ENCODE peak calls at places on chromosomes 6 and 20, in eight cellular contexts. One of them, this sample, is unnamed.

GRCh38 chr6:127564761-127565160 is 12.2 kb upstream of the C6orf58 start:
- DNase-seq in hepatocyte: no peak
- DNase-seq in H9: no peak
- DNase-seq in fibroblast of lung: no peak
- DNase-seq in cardiac muscle cell: no peak
- DNase-seq in OCI-LY7: no peak
- DNase-seq in mesenchymal stem cell: no peak
- DNase-seq in endodermal cell: no peak
- DNase-seq in this sample: no peak

GRCh38 chr6:3336066-3336786 is 77.5 kb downstream of the PSMG4 start:
- DNase-seq in hepatocyte: no peak
- DNase-seq in H9: no peak
- DNase-seq in fibroblast of lung: no peak
- DNase-seq in cardiac muscle cell: no peak
- DNase-seq in OCI-LY7: no peak
- DNase-seq in mesenchymal stem cell: no peak
- DNase-seq in endodermal cell: peak; percentile 68
- DNase-seq in this sample: no peak

GRCh38 chr20:33681728-33682353 is 4.3 kb downstream of the E2F1 start:
- DNase-seq in hepatocyte: no peak
- DNase-seq in H9: no peak
- DNase-seq in fibroblast of lung: no peak
- DNase-seq in cardiac muscle cell: no peak
- DNase-seq in OCI-LY7: peak; percentile 40
- DNase-seq in mesenchymal stem cell: no peak
- DNase-seq in endodermal cell: peak; percentile 43
- DNase-seq in this sample: no peak

GRCh38 chr20:39049684-39050554 is 87.8 kb downstream of the DHX35 start:
- DNase-seq in hepatocyte: peak; percentile 86
- DNase-seq in H9: peak; percentile 91
- DNase-seq in fibroblast of lung: peak; percentile 62
- DNase-seq in cardiac muscle cell: peak; percentile 84
- DNase-seq in OCI-LY7: peak; percentile 82
- DNase-seq in mesenchymal stem cell: peak; percentile 71
- DNase-seq in endodermal cell: peak; percentile 96
- DNase-seq in this sample: peak; percentile 97

GRCh38 chr6:84220809-84221409 is 6.5 kb downstream of the CEP162 start:
- DNase-seq in hepatocyte: peak; percentile 27
- DNase-seq in H9: no peak
- DNase-seq in fibroblast of lung: peak; percentile 61
- DNase-seq in cardiac muscle cell: peak; percentile 23
- DNase-seq in OCI-LY7: peak; percentile 38
- DNase-seq in mesenchymal stem cell: peak; percentile 30
- DNase-seq in endodermal cell: no peak
- DNase-seq in this sample: no peak

GRCh38 chr6:68069921-68070709 is 565.0 kb upstream of the ADGRB3 start:
- DNase-seq in hepatocyte: no peak
- DNase-seq in H9: peak; percentile 36
- DNase-seq in fibroblast of lung: peak; percentile 1
- DNase-seq in cardiac muscle cell: no peak
- DNase-seq in OCI-LY7: no peak
- DNase-seq in mesenchymal stem cell: no peak
- DNase-seq in endodermal cell: peak; percentile 74
- DNase-seq in this sample: no peak

GRCh38 chr20:58408603-58409246 is 19.7 kb downstream of the VAPB start:
- DNase-seq in hepatocyte: no peak
- DNase-seq in H9: no peak
- DNase-seq in fibroblast of lung: no peak
- DNase-seq in cardiac muscle cell: no peak
- DNase-seq in OCI-LY7: peak; percentile 57
- DNase-seq in mesenchymal stem cell: peak; percentile 20
- DNase-seq in endodermal cell: no peak
- DNase-seq in this sample: no peak

GRCh38 chr20:8722277-8722928 is 346.5 kb upstream of the PLCB4 start:
- DNase-seq in hepatocyte: peak; percentile 71
- DNase-seq in H9: no peak
- DNase-seq in fibroblast of lung: peak; percentile 81
- DNase-seq in cardiac muscle cell: peak; percentile 71
- DNase-seq in OCI-LY7: peak; percentile 76
- DNase-seq in mesenchymal stem cell: peak; percentile 77
- DNase-seq in endodermal cell: peak; percentile 67
- DNase-seq in this sample: peak; percentile 70

GRCh38 chr6:53931086-53931485 is 136.3 kb downstream of the LRRC1 start:
- DNase-seq in hepatocyte: no peak
- DNase-seq in H9: no peak
- DNase-seq in fibroblast of lung: no peak
- DNase-seq in cardiac muscle cell: no peak
- DNase-seq in OCI-LY7: no peak
- DNase-seq in mesenchymal stem cell: no peak
- DNase-seq in endodermal cell: no peak
- DNase-seq in this sample: no peak

GRCh38 chr20:17473662-17474061 is 57.5 kb downstream of the BFSP1 start:
- DNase-seq in hepatocyte: no peak
- DNase-seq in H9: no peak
- DNase-seq in fibroblast of lung: no peak
- DNase-seq in cardiac muscle cell: no peak
- DNase-seq in OCI-LY7: no peak
- DNase-seq in mesenchymal stem cell: no peak
- DNase-seq in endodermal cell: no peak
- DNase-seq in this sample: no peak

GRCh38 chr6:10451828-10452509 is 37.1 kb upstream of the TFAP2A start:
- DNase-seq in hepatocyte: peak; percentile 51
- DNase-seq in H9: no peak
- DNase-seq in fibroblast of lung: peak; percentile 38
- DNase-seq in cardiac muscle cell: no peak
- DNase-seq in OCI-LY7: no peak
- DNase-seq in mesenchymal stem cell: peak; percentile 14
- DNase-seq in endodermal cell: peak; percentile 60
- DNase-seq in this sample: no peak

GRCh38 chr6:83221302-83221701 is 28.1 kb downstream of the RWDD2A start:
- DNase-seq in hepatocyte: no peak
- DNase-seq in H9: no peak
- DNase-seq in fibroblast of lung: no peak
- DNase-seq in cardiac muscle cell: no peak
- DNase-seq in OCI-LY7: no peak
- DNase-seq in mesenchymal stem cell: peak; percentile 5
- DNase-seq in endodermal cell: no peak
- DNase-seq in this sample: no peak

GRCh38 chr6:166275714-166276166 is 32.5 kb downstream of the PRR18 start:
- DNase-seq in hepatocyte: peak; percentile 76
- DNase-seq in H9: peak; percentile 77
- DNase-seq in fibroblast of lung: peak; percentile 45
- DNase-seq in cardiac muscle cell: peak; percentile 72
- DNase-seq in OCI-LY7: peak; percentile 75
- DNase-seq in mesenchymal stem cell: peak; percentile 51
- DNase-seq in endodermal cell: peak; percentile 94
- DNase-seq in this sample: no peak

DNA sequence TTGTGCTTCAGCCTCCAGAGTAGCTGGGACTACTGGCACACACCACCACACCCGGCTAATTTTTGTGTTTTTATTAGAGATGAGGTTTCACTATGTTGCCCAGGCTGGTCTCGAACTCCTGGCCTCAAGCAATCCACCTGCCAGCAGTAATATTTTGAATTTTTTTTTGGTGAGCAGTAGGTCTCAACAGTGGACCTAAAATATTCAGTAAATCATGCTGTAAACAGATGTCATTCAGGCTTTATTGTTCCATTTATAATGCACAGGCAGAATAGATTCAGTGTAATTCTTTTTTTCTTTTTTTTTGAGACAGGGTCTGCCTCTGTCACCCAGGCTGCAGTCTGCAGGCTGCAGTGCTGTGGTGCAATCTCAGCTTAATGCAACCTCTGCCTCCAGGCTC is 69.7 kb downstream of the NCOA3 start:
- DNase-seq in hepatocyte: no peak
- DNase-seq in H9: no peak
- DNase-seq in fibroblast of lung: no peak
- DNase-seq in cardiac muscle cell: no peak
- DNase-seq in OCI-LY7: no peak
- DNase-seq in mesenchymal stem cell: no peak
- DNase-seq in endodermal cell: no peak
- DNase-seq in this sample: no peak
- H3K4me1 ChIP-seq in hepatocyte: peaks cover 25% of the 10 kb centered on the region
- H3K4me1 ChIP-seq in H9: peaks cover 3% of the 10 kb centered on the region
- H3K4me1 ChIP-seq in fibroblast of lung: peaks cover 10% of the 10 kb centered on the region
- H3K4me1 ChIP-seq in cardiac muscle cell: peaks cover 30% of the 10 kb centered on the region
- H3K4me1 ChIP-seq in OCI-LY7: peaks cover 61% of the 10 kb centered on the region
- H3K4me1 ChIP-seq in mesenchymal stem cell: peaks cover 4% of the 10 kb centered on the region
- H3K4me1 ChIP-seq in endodermal cell: peaks cover 7% of the 10 kb centered on the region
- H3K4me1 ChIP-seq in this sample: peaks cover 34% of the 10 kb centered on the region

DNA sequence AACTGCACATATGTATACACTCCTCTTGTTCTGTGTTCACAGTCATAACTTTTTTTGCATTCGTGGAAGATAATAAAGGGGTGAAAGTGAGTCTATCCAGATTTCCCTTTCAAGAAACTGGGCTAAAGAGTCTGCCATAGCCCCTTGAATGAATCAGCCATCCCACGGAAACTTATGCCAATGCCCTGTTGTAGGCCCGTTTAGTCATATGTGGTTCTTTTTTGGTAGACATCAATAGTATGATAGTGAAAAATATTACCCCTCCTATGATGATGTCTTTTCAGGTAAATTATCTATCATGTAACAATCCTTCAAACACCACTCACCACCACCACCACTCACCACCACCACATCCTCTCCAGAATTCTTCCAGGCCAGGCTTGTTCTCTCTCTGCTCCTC is 99.9 kb upstream of the MYLIP start:
- DNase-seq in hepatocyte: no peak
- DNase-seq in H9: no peak
- DNase-seq in fibroblast of lung: no peak
- DNase-seq in cardiac muscle cell: no peak
- DNase-seq in OCI-LY7: no peak
- DNase-seq in mesenchymal stem cell: no peak
- DNase-seq in endodermal cell: no peak
- DNase-seq in this sample: no peak
- H3K4me1 ChIP-seq in hepatocyte: peaks cover 14% of the 10 kb centered on the region
- H3K4me1 ChIP-seq in H9: no peaks in the 10 kb centered on the region
- H3K4me1 ChIP-seq in fibroblast of lung: no peaks in the 10 kb centered on the region
- H3K4me1 ChIP-seq in cardiac muscle cell: peaks cover 8% of the 10 kb centered on the region
- H3K4me1 ChIP-seq in OCI-LY7: no peaks in the 10 kb centered on the region
- H3K4me1 ChIP-seq in mesenchymal stem cell: no peaks in the 10 kb centered on the region
- H3K4me1 ChIP-seq in endodermal cell: no peaks in the 10 kb centered on the region
- H3K4me1 ChIP-seq in this sample: no peaks in the 10 kb centered on the region

GRCh38 chr6:117491916-117492315 is 9.4 kb downstream of the DCBLD1 start:
- DNase-seq in hepatocyte: no peak
- DNase-seq in H9: no peak
- DNase-seq in fibroblast of lung: peak; percentile 36
- DNase-seq in cardiac muscle cell: no peak
- DNase-seq in OCI-LY7: no peak
- DNase-seq in mesenchymal stem cell: peak; percentile 58
- DNase-seq in endodermal cell: no peak
- DNase-seq in this sample: no peak

GRCh38 chr6:117485433-117485832 is 3.0 kb downstream of the DCBLD1 start:
- DNase-seq in hepatocyte: no peak
- DNase-seq in H9: no peak
- DNase-seq in fibroblast of lung: no peak
- DNase-seq in cardiac muscle cell: no peak
- DNase-seq in OCI-LY7: no peak
- DNase-seq in mesenchymal stem cell: no peak
- DNase-seq in endodermal cell: no peak
- DNase-seq in this sample: no peak

GRCh38 chr6:117493470-117493869 is 11.0 kb downstream of the DCBLD1 start:
- DNase-seq in hepatocyte: no peak
- DNase-seq in H9: no peak
- DNase-seq in fibroblast of lung: no peak
- DNase-seq in cardiac muscle cell: no peak
- DNase-seq in OCI-LY7: no peak
- DNase-seq in mesenchymal stem cell: no peak
- DNase-seq in endodermal cell: no peak
- DNase-seq in this sample: no peak

GRCh38 chr6:117487831-117488230 is 5.4 kb downstream of the DCBLD1 start:
- DNase-seq in hepatocyte: no peak
- DNase-seq in H9: no peak
- DNase-seq in fibroblast of lung: peak; percentile 97
- DNase-seq in cardiac muscle cell: no peak
- DNase-seq in OCI-LY7: no peak
- DNase-seq in mesenchymal stem cell: peak; percentile 94
- DNase-seq in endodermal cell: no peak
- DNase-seq in this sample: no peak

DNA sequence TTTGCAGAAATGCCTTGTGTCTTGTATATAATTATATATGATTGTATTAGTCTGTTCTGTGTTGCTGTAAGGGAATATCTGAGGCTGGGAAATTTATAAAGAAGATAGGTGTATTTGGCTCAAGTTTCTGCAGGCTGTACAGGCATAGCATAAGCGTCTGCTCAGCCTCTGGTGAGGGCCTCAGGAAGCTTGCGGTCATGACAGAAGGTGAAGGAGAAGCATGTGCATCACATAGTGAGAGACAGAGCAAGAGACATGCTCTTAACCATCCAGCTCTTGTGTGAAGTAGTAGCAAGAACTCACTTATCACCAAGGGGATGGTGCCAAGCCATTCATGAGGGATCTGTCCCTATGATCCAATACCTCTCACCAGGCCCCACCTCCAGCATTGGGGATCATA is 6.5 kb downstream of the DCBLD1 start:
- DNase-seq in hepatocyte: no peak
- DNase-seq in H9: no peak
- DNase-seq in fibroblast of lung: no peak
- DNase-seq in cardiac muscle cell: no peak
- DNase-seq in OCI-LY7: no peak
- DNase-seq in mesenchymal stem cell: no peak
- DNase-seq in endodermal cell: no peak
- DNase-seq in this sample: no peak
- H3K4me1 ChIP-seq in hepatocyte: peaks cover 6% of the 10 kb centered on the region
- H3K4me1 ChIP-seq in H9: no peaks in the 10 kb centered on the region
- H3K4me1 ChIP-seq in fibroblast of lung: peaks cover 3% of the 10 kb centered on the region
- H3K4me1 ChIP-seq in cardiac muscle cell: peaks cover 2% of the 10 kb centered on the region
- H3K4me1 ChIP-seq in OCI-LY7: no peaks in the 10 kb centered on the region
- H3K4me1 ChIP-seq in mesenchymal stem cell: peaks cover 6% of the 10 kb centered on the region
- H3K4me1 ChIP-seq in endodermal cell: no peaks in the 10 kb centered on the region
- H3K4me1 ChIP-seq in this sample: peaks cover 9% of the 10 kb centered on the region

GRCh38 chr6:35488517-35488862 is 8.4 kb downstream of the TEAD3 start:
- DNase-seq in hepatocyte: no peak
- DNase-seq in H9: no peak
- DNase-seq in fibroblast of lung: no peak
- DNase-seq in cardiac muscle cell: peak; percentile 46
- DNase-seq in OCI-LY7: no peak
- DNase-seq in mesenchymal stem cell: no peak
- DNase-seq in endodermal cell: no peak
- DNase-seq in this sample: no peak
- H3K4me1 ChIP-seq in hepatocyte: peaks cover 86% of the 10 kb centered on the region
- H3K4me1 ChIP-seq in H9: peaks cover 20% of the 10 kb centered on the region
- H3K4me1 ChIP-seq in fibroblast of lung: peaks cover 57% of the 10 kb centered on the region
- H3K4me1 ChIP-seq in cardiac muscle cell: peaks cover 65% of the 10 kb centered on the region
- H3K4me1 ChIP-seq in OCI-LY7: no peaks in the 10 kb centered on the region
- H3K4me1 ChIP-seq in mesenchymal stem cell: peaks cover 85% of the 10 kb centered on the region
- H3K4me1 ChIP-seq in endodermal cell: peaks cover 43% of the 10 kb centered on the region
- H3K4me1 ChIP-seq in this sample: peaks cover 83% of the 10 kb centered on the region